ENCODE peak calls at places on chromosomes 12 and 14, in eight cellular contexts. L is PC-3; M is central memory CD4-positive, alpha-beta T cell; X is HCEC 1CT; K is stimulated activated CD4-positive, alpha-beta T cell treated with anti-CD3 and anti-CD28 coated beads, Interleukin-2, amount 100 ng/mL, for 24 hours; V is DMS79; G is ascending aorta; I is glutamatergic neuron. E is an unnamed sample.

GRCh38 chr12:30839643-30840190 is 85.0 kb upstream of the CAPRIN2 start:
- DNase-seq in V (no peak), G (no peak), I (no peak), L (no peak), K (no peak), X (no peak), M (no peak), E (no peak)

GRCh38 chr12:30010071-30011052 is 226.6 kb upstream of the TMTC1 start:
- DNase-seq in M (no peak), I (no peak), K (no peak), G (no peak), X (no peak), V (no peak), L (peak; percentile 32), E (no peak)

GRCh38 chr12:94769040-94769420 is 118.7 kb upstream of the TMCC3 start:
- DNase-seq in M (no peak), K (no peak), I (no peak), X (no peak), G (no peak), L (no peak), V (no peak), E (no peak)

GRCh38 chr14:71651228-71651627 is 281.0 kb upstream of the RGS6 start:
- DNase-seq in I (no peak), K (no peak), V (no peak), L (peak; percentile 73), M (no peak), G (peak; percentile 80), X (peak; percentile 78), E (no peak)

GRCh38 chr12:125186471-125187147 is 121.4 kb downstream of the AACS start:
- DNase-seq in X (peak; percentile 20), K (no peak), M (no peak), L (no peak), G (no peak), I (no peak), V (no peak), E (no peak)

GRCh38 chr14:106790189-106791036 is 1264.0 kb downstream of the TMEM121 start:
- DNase-seq in X (no peak), L (peak; percentile 36), M (peak; percentile 41), I (no peak), K (peak; percentile 84), V (no peak), G (no peak), E (no peak)

GRCh38 chr12:23552417-23552816 is 397.1 kb downstream of the SOX5 start:
- DNase-seq in I (no peak), L (no peak), V (no peak), K (no peak), G (no peak), X (no peak), M (no peak), E (no peak)

GRCh38 chr12:16036073-16036472 is 124.9 kb downstream of the DERA start:
- DNase-seq in L (no peak), M (no peak), V (no peak), G (no peak), K (no peak), I (no peak), X (no peak), E (no peak)

GRCh38 chr14:71497645-71498086 is 434.6 kb upstream of the RGS6 start:
- DNase-seq in L (peak; percentile 56), M (no peak), X (peak; percentile 61), K (no peak), I (no peak), V (peak; percentile 84), G (no peak), E (no peak)

GRCh38 chr14:93103392-93104080 is 12.2 kb downstream of the ITPK1 start:
- DNase-seq in I (no peak), V (no peak), K (peak; percentile 57), G (no peak), L (no peak), X (no peak), M (peak; percentile 56), E (no peak)

GRCh38 chr14:24238123-24238522 is 4.3 kb downstream of the TINF2 start:
- DNase-seq in I (no peak), K (no peak), L (peak; percentile 48), M (no peak), V (no peak), X (no peak), G (peak; percentile 56), E (no peak)

GRCh38 chr12:84822541-84822940 is 90.1 kb downstream of the SLC6A15 start:
- DNase-seq in G (no peak), K (no peak), X (no peak), M (no peak), V (no peak), L (no peak), I (no peak), E (no peak)

GRCh38 chr12:98893126-98893525 is 248.0 kb downstream of the APAF1 start:
- DNase-seq in L (no peak), X (no peak), V (no peak), M (no peak), K (no peak), I (no peak), G (no peak), E (no peak)

GRCh38 chr12:113005759-113006158 is 27.4 kb downstream of the OAS2 start:
- DNase-seq in I (no peak), G (no peak), L (peak; percentile 45), X (peak; percentile 28), M (no peak), V (no peak), K (no peak), E (no peak)

GRCh38 chr12:34105392-34105933 is 83.2 kb downstream of the ALG10 start:
- DNase-seq in I (no peak), M (no peak), G (no peak), K (no peak), X (no peak), L (no peak), V (no peak), E (no peak)

GRCh38 chr12:80632835-80633234 is 74.6 kb upstream of the MYF6 start:
- DNase-seq in I (peak; percentile 58), V (no peak), G (no peak), X (peak; percentile 32), L (peak; percentile 35), M (no peak), K (no peak), E (no peak)

GRCh38 chr14:58808828-58809227 is 171.1 kb downstream of the DACT1 start:
- DNase-seq in X (peak; percentile 54), M (no peak), G (no peak), K (no peak), V (peak; percentile 94), L (peak; percentile 87), I (no peak), E (no peak)

GRCh38 chr14:61655777-61656176 is 39.5 kb upstream of the HIF1A start:
- DNase-seq in X (no peak), M (no peak), I (no peak), V (no peak), L (no peak), K (no peak), G (no peak), E (no peak)

GRCh38 chr14:32190713-32191112 is 11.1 kb upstream of the RNU6-7 start:
- DNase-seq in M (no peak), L (no peak), V (no peak), G (no peak), X (peak; percentile 1), I (no peak), K (no peak), E (no peak)

GRCh38 chr14:102323102-102323501 is 3.6 kb downstream of the ZNF839 start:
- DNase-seq in L (peak; percentile 84), K (peak; percentile 33), I (no peak), V (no peak), G (peak; percentile 86), X (peak; percentile 77), M (no peak), E (no peak)